ENCODE peak calls at places on chromosomes 16 and 17, in six cellular contexts. M is AG04450, V is coronary artery, R is ascending aorta, N is body of pancreas, U is RWPE1. A is an unnamed sample.

GRCh38 chr17:19021622-19022083 is 17.1 kb upstream of the FAM83G start:
- DNase-seq in M (no peak), V (no peak), N (peak; percentile 40), R (no peak), U (no peak), A (no peak)

GRCh38 chr17:29617481-29618271 is 5.0 kb downstream of the CORO6 start:
- DNase-seq in V (peak; percentile 76), N (peak; percentile 85), R (peak; percentile 85), U (no peak), M (no peak), A (no peak)

GRCh38 chr17:66954632-66955031 is 9.9 kb upstream of the CACNG4 start:
- DNase-seq in V (no peak), M (no peak), N (no peak), R (no peak), U (no peak), A (no peak)

GRCh38 chr16:27625050-27625697 is 75.2 kb downstream of the KATNIP start:
- DNase-seq in M (no peak), R (no peak), U (no peak), V (no peak), N (peak; percentile 30), A (no peak)

GRCh38 chr16:56337858-56338325 is 87.5 kb downstream of the AMFR start:
- DNase-seq in R (no peak), M (no peak), N (no peak), V (no peak), U (no peak), A (no peak)

GRCh38 chr16:8716592-8716991 is 42.2 kb downstream of the ABAT start:
- DNase-seq in R (no peak), V (no peak), M (no peak), N (no peak), U (peak; percentile 93), A (no peak)

GRCh38 chr17:44807817-44808155 is 22.3 kb downstream of the GJC1 start:
- DNase-seq in N (no peak), U (no peak), V (no peak), M (no peak), R (peak; percentile 7), A (no peak)

GRCh38 chr16:28316056-28316455 is 23.7 kb downstream of the SBK1 start:
- DNase-seq in M (no peak), R (no peak), N (no peak), U (no peak), V (no peak), A (no peak)

GRCh38 chr17:12627177-12627629 is 38.5 kb upstream of the MYOCD start:
- DNase-seq in N (peak; percentile 5), V (peak; percentile 91), M (peak; percentile 97), U (peak; percentile 4), R (peak; percentile 96), A (no peak)

GRCh38 chr17:31073411-31073810 is 21.4 kb upstream of the NF1 start:
- DNase-seq in M (no peak), N (no peak), R (peak; percentile 24), U (no peak), V (no peak), A (no peak)

GRCh38 chr17:53472586-53472985 is 350.1 kb upstream of the KIF2B start:
- DNase-seq in N (no peak), M (no peak), V (no peak), R (no peak), U (peak; percentile 20), A (no peak)
- H3K27ac ChIP-seq in N (no peak overlapping the region), M (no peak overlapping the region), V (no peak overlapping the region), R (no peak overlapping the region), U (no peak overlapping the region), A (no peak overlapping the region)

DNA sequence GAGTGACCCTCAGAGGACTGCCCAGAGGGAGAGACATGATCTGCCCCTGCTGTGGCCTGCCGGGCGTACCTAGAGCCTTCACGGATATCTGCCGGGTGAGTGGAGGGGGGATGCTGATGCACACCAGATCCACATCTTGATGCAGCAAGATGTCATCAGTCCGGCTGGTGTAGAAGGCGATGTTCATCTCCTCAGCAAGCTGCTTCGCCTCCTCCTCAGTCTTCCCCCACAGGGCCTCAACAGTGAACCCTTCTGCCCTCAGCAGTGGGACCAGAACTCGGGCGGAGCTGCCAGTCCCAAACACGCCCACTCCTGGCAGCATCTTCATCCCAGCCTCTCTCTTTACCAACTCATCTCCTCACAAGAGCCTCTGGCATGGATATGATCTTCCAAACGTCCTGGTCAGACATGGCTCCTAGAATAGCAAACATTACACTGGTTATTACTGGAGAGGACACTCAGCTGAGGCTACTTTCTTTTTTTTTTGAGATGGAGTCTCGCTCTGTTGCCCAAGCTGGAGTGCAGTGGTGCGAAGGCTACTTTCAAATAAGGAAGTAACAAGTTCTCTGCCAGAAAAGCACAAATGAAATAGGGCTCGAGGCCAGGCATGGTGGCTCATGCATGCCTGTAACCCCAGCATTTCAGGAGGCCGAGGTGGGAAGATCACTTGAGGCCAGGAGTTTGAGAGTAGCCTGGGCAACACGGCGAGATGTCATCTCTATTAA is 18.9 kb downstream of the C16orf86 start:
- DNase-seq in V (no peak), N (no peak), R (no peak), M (no peak), U (no peak), A (no peak)
- H3K27ac ChIP-seq in V (peak overlapping the region; percentile 64), N (no peak overlapping the region), R (peak overlapping the region; percentile 46), M (no peak overlapping the region), U (no peak overlapping the region), A (peak overlapping the region; percentile 85)

GRCh38 chr17:6969323-6969726 is 26.5 kb upstream of the ALOX12 start:
- DNase-seq in N (no peak), U (no peak), M (no peak), V (no peak), R (no peak), A (no peak)

DNA sequence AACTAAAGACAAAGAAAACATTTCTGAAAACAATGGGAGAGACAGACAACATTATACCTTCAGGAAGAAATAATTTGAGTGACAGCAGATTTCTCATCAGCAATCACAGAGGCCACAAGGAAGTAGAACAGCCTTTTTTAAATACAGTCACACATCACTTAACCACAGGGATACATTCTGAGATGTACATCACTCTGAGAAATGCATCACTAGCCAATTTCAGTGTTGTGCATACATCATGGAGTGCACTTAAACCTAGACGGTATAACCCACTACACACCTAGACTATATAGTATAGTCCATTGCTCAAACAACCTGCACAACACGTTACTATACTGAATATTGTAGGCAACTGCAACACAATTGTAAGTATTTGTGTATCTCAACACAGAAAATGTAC is 24.9 kb upstream of the ALOX12 start:
- DNase-seq in N (no peak), U (no peak), V (no peak), M (no peak), R (no peak), A (no peak)
- H3K27ac ChIP-seq in N (no peak overlapping the region), U (no peak overlapping the region), V (no peak overlapping the region), M (no peak overlapping the region), R (no peak overlapping the region), A (no peak overlapping the region)

GRCh38 chr17:73411330-73411747 is 99.5 kb upstream of the CDC42EP4 start:
- DNase-seq in N (no peak), U (no peak), V (no peak), M (no peak), R (no peak), A (no peak)
- H3K27ac ChIP-seq in N (no peak overlapping the region), U (no peak overlapping the region), V (peak overlapping the region; percentile 40), M (no peak overlapping the region), R (peak overlapping the region; percentile 2), A (no peak overlapping the region)